ENCODE peak calls at places on chromosomes 7 and 10, in four cellular contexts. A, F, J and O are unnamed samples.

GRCh38 chr10:21355591-21356011 is 169.9 kb downstream of the SKIDA1 start:
- DNase-seq in A (no peak), F (no peak), J (no peak), O (no peak)

GRCh38 chr10:67098460-67098859 is 172.6 kb downstream of the LRRTM3 start:
- DNase-seq in A (no peak), F (no peak), J (no peak), O (no peak)

GRCh38 chr7:190196-190595 is 2.2 kb upstream of the FAM20C start:
- DNase-seq in A (no peak), F (no peak), J (no peak), O (no peak)

GRCh38 chr10:6112893-6113292 is 24.1 kb downstream of the RBM17 start:
- DNase-seq in A (no peak), F (peak), J (no peak), O (no peak)

GRCh38 chr7:27295236-27295635 is 52.6 kb downstream of the EVX1 start:
- DNase-seq in A (no peak), F (no peak), J (no peak), O (no peak)

GRCh38 chr10:1373287-1373686 is 317.1 kb downstream of the WDR37 start:
- DNase-seq in A (no peak), F (no peak), J (no peak), O (peak)

GRCh38 chr7:3092468-3092867 is 48.8 kb upstream of the CARD11 start:
- DNase-seq in A (no peak), F (no peak), J (peak), O (no peak)

GRCh38 chr7:40008218-40008815 is 58.3 kb downstream of the CDK13 start:
- DNase-seq in A (no peak), F (no peak), J (no peak), O (no peak)

GRCh38 chr10:77664018-77664417 is 26.4 kb upstream of the KCNMA1 start:
- DNase-seq in A (no peak), F (no peak), J (no peak), O (no peak)

GRCh38 chr7:2181077-2181854 is 51.5 kb downstream of the MAD1L1 start:
- DNase-seq in A (no peak), F (no peak), J (peak), O (no peak)

GRCh38 chr10:79112898-79113431 is 44.2 kb downstream of the ZMIZ1 start:
- DNase-seq in A (no peak), F (no peak), J (no peak), O (peak)

GRCh38 chr10:131098416-131098952 is 213.0 kb downstream of the TCERG1L start:
- DNase-seq in A (no peak), F (no peak), J (no peak), O (peak)

GRCh38 chr10:134205-134742 is 981 bp upstream of the ZMYND11 start:
- DNase-seq in A (no peak), F (no peak), J (no peak), O (no peak)

GRCh38 chr7:159022238-159022993 is 122.3 kb downstream of the VIPR2 start:
- DNase-seq in A (no peak), F (no peak), J (no peak), O (no peak)

GRCh38 chr10:71438761-71439160 is 42.0 kb downstream of the CDH23 start:
- DNase-seq in A (no peak), F (no peak), J (no peak), O (no peak)
- TF ChIP-seq TAF1 in A (no peak), F (no peak), J (no peak), O (no peak)

GRCh38 chr7:130895006-130895750 is 161.2 kb upstream of the KLF14 start:
- DNase-seq in A (no peak), F (no peak), J (no peak), O (no peak)
- TF ChIP-seq MXI1 in A (no peak), F (no peak), J (no peak), O (no peak)

DNA sequence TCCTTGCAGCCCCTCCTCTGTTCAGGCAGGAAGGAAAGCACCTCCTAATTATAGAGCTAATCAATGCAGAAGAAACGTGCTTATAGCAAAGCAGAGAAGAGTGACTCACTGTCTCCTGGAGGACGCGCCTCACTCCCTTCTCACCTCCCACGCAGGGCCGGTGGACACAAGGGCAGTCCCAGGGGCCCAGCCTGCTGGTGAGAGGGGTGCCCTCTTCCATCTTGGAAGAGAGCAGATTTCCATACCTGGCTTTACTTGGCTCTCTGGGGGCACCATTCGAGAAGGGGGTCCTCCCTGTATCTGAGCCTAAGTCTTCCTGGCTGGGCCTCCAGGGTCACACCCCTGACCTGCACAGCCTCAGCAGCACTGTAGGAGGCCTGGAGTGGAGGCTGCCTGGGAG is 55.8 kb downstream of the RASGEF1A start:
- DNase-seq in A (peak), F (no peak), J (no peak), O (no peak)
- TF ChIP-seq TAF1 in A (no peak), F (no peak), J (no peak), O (no peak)

GRCh38 chr10:68275600-68276126 is 43.8 kb upstream of the ATOH7 start:
- DNase-seq in A (no peak), F (no peak), J (no peak), O (no peak)

GRCh38 chr10:68276224-68276623 is 44.3 kb upstream of the ATOH7 start:
- DNase-seq in A (no peak), F (no peak), J (no peak), O (no peak)

GRCh38 chr10:68269562-68269961 is 37.6 kb upstream of the ATOH7 start:
- DNase-seq in A (no peak), F (no peak), J (no peak), O (no peak)

GRCh38 chr10:68272833-68273232 is 40.9 kb upstream of the ATOH7 start:
- DNase-seq in A (no peak), F (no peak), J (no peak), O (no peak)

DNA sequence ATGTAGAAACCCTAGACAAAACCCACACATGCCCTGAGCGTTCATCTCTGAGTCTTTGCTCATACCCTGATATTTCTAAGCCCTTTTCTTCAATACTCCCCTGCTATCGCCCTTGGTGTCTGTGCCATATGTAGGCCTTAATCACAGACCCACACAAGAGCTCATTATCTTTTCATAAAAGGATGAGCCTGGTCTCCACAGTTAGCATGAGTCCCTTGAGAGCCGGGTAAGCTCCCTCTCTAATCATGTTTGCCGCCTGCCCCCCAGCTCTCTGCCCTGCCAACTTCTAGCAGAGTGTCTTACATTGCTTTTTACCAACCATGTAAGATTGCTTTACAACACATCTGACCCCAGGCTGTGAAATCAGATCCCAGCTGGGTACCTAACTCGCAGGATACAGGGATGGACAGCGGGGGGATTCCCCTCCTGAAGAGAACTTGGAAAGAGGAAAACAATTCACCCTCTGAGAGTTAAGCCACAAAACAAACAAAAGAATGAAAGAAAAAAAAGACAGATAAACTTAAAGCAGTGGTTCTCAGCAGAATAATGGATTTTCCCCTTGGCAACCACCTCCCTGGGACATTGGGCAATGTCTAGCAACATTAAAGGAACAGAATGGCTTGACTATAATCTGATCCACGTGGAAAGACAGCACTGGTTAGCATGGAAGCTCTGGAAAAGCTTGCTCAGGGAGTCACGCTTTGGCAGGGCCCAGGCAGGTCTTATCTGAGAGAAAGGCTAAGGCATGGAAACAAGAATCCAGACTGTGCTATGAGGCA is 39.4 kb upstream of the ATOH7 start:
- DNase-seq in A (no peak), F (no peak), J (no peak), O (no peak)
- TF ChIP-seq MXI1 in A (no peak), F (no peak), J (no peak), O (no peak)

GRCh38 chr10:28984431-28984830 is 304.4 kb upstream of the LYZL1 start:
- DNase-seq in A (peak), F (peak), J (no peak), O (no peak)
- TF ChIP-seq TAF1 in A (peak), F (no peak), J (no peak), O (no peak)

GRCh38 chr7:30871655-30872054 is 40.0 kb upstream of the AQP1 start:
- DNase-seq in A (no peak), F (no peak), J (no peak), O (no peak)
- TF ChIP-seq MXI1 in A (no peak), F (no peak), J (no peak), O (no peak)

GRCh38 chr7:112116894-112117293 is 89.3 kb downstream of the DOCK4 start:
- DNase-seq in A (no peak), F (no peak), J (no peak), O (no peak)
- TF ChIP-seq TAF1 in A (no peak), F (no peak), J (no peak), O (no peak)

DNA sequence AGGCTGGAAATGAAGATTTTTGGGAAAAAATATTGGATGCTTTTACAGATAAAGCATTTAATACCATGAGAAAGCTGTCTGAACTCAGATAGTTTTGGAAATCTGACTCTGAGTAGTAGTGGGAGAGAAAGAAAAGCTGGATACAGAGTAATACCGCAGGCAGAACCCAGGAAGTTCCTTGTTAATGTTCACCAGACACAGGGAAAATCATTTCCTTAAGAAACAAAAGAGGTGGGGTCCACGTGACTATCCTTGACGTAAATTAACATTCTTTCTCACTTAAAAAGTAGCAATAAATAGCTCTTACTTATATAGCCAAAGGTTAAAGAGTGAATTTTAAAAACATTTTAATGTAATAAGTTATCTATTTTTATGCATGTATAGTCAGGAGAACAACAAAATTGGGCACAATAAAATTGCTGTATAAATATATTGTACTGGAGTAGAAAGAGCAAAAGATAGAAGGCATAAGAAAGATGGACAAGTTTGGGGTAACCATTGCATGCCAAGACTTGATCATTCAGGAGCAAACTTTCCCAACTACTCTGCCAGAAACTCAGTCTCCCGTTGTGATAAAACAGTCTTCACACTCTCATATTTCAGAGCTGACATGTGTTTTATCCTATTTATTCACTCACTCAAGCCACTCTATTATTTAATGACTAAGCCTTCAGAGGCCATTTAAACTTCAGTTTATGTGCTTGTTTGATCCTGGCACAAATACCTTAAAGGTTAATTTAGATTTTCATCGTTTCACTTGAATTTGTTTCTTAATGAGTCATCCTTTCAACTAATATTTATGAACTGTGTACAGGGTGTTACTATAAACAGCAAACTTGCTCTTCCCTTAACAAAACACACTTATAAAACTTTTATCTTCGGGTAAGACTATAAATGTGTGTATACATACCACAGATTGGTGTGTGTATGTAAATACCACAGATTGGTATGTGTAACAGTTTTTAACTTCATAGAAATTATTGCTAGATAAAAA is 143.1 kb downstream of the GNAI1 start:
- DNase-seq in A (no peak), F (no peak), J (no peak), O (no peak)
- TF ChIP-seq MXI1 in A (no peak), F (no peak), J (no peak), O (no peak)

DNA sequence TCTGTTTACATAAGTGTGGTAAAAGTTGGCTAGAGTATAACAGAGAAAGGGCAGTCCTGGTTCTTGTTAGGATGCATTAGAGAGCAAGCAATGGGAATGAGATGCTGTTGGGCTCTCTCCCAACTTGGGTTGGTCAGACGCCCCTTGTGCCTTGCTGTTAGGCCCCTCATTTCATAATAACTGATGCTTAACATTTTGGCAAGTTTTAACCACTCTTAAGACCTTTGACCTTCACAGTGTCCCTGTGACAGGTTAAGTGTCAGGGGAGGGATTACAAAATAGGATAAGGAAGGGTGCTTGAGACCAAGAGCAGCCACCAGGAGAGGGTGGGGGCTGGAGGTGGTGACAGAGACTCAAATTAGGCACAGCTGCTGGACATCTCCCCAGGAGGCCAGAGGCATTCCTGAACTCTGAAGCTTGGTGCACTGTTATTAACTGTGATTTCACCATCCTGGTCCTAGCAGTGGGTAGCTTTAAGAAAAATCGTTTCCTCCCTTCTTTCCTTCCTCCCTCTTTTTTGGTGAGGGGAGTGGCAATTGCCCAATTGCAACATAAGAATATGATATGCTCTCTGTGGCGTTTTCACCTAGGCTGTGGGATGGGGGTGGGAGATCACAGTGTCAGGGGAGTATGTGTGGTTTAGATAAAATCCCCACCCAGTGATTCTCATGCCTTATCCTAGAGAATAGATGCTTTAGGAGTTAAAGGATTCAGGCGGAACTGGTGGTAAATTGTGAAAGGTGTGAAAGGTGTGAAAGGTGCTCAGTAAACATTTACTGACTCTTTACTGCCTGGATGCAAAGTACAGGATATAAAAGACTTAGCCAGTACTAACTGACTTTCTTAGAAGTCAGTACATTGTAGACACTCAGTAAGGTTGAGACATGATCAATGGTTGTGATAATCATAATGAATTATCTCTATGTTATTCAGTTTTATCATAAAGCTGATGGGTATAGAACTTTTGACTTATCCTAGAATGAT is 270.5 kb downstream of the BICC1 start:
- DNase-seq in A (no peak), F (no peak), J (no peak), O (no peak)
- TF ChIP-seq TAF1 in A (no peak), F (no peak), J (no peak), O (no peak)

GRCh38 chr7:141675431-141676210 is 26.3 kb downstream of the DENND11 start:
- DNase-seq in A (no peak), F (no peak), J (no peak), O (no peak)
- TF ChIP-seq MXI1 in A (no peak), F (no peak), J (no peak), O (no peak)